ENCODE peak calls at places on chromosomes 7 and 10, in six cellular contexts. V is MCF 10A; W is mesothelial cell of epicardium; J is CD8-positive, alpha-beta T cell; B is prostate gland; A is HFF-Myc. G is an unnamed sample.

GRCh38 chr7:27434729-27435400 is 192.3 kb downstream of the EVX1 start:
- DNase-seq in V (no peak), W (no peak), J (no peak), B (no peak), A (peak; percentile 69), G (no peak)

GRCh38 chr10:113441220-113441619 is 111.6 kb upstream of the HABP2 start:
- DNase-seq in V (peak; percentile 4), W (no peak), J (no peak), B (no peak), A (no peak), G (no peak)

GRCh38 chr10:116316533-116316932 is 7.7 kb upstream of the CCDC172 start:
- DNase-seq in V (no peak), W (no peak), J (no peak), B (no peak), A (no peak), G (no peak)

GRCh38 chr10:13335881-13336280 is 12.2 kb downstream of the SEPHS1 start:
- DNase-seq in V (no peak), W (no peak), J (no peak), B (no peak), A (no peak), G (no peak)

GRCh38 chr7:25541064-25541463 is 312.8 kb upstream of the NPVF start:
- DNase-seq in V (no peak), W (no peak), J (no peak), B (no peak), A (no peak), G (no peak)

GRCh38 chr10:14349081-14349480 is 18.4 kb upstream of the FRMD4A start:
- DNase-seq in V (no peak), W (no peak), J (no peak), B (no peak), A (no peak), G (no peak)

GRCh38 chr10:132300582-132300981 is 7.2 kb downstream of the STK32C start:
- DNase-seq in V (no peak), W (no peak), J (no peak), B (no peak), A (no peak), G (no peak)

GRCh38 chr10:132444877-132445351 is 47.9 kb downstream of the PWWP2B start:
- DNase-seq in V (peak; percentile 78), W (no peak), J (no peak), B (no peak), A (no peak), G (no peak)

GRCh38 chr7:151806204-151806603 is 70.7 kb downstream of the PRKAG2 start:
- DNase-seq in V (no peak), W (no peak), J (no peak), B (peak; percentile 53), A (no peak), G (no peak)

GRCh38 chr10:110206988-110207804 is at the start of gene MXI1:
- DNase-seq in V (peak; percentile 86), W (peak; percentile 43), J (no peak), B (peak; percentile 82), A (peak; percentile 61), G (peak; percentile 79)

GRCh38 chr7:55588379-55588699 is 16.0 kb upstream of the VOPP1 start:
- DNase-seq in V (no peak), W (no peak), J (no peak), B (no peak), A (no peak), G (no peak)

GRCh38 chr7:148434181-148434769 is 156.3 kb upstream of the C7orf33 start:
- DNase-seq in V (no peak), W (no peak), J (no peak), B (no peak), A (no peak), G (no peak)

DNA sequence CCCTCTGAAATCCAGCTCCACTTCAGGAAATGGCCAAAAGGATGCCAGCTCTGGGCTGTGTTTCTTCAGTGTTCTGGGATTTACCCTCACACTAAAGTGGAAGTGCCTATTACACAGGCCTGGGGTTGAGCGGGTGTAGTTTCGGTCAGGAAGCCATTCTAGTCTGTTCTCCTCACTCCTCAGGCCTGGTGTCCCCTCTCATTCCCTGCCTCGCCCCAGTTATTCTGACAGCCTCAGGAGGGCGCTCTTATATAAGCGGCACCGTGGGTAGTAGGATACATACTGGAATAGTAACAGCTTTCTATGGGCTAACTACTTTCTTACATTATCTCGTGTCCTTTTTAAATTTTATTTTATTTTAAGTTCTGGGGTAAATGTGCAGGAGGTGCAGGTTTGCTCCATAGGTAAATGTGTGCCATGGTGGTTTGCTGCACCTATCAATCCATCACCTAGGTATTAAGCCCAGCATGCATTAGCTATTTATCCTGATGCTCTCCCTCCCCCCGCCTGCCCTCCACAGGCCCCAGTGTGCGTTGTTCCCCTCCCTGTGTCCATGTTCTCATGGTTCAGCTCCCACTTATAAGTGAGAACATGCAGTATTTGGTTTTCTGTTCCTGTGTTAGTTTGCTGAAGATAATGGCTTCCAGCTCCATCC is 12.2 kb upstream of the LGI1 start:
- DNase-seq in V (peak; percentile 27), W (no peak), J (no peak), B (no peak), A (no peak), G (no peak)
- TF ChIP-seq CTCF in V (peak; percentile 9), W (no peak), J (no peak), B (peak; percentile 19), A (peak; percentile 57), G (peak; percentile 60)

GRCh38 chr7:94907420-94908203 is at the start of gene PPP1R9A:
- DNase-seq in V (peak; percentile 39), W (peak; percentile 46), J (no peak), B (peak; percentile 16), A (no peak), G (peak; percentile 74)
- TF ChIP-seq CTCF in V (peak; percentile 9), W (no peak), J (no peak), B (no peak), A (no peak), G (peak; percentile 56)

GRCh38 chr10:118596426-118597124 is 1.1 kb upstream of the PRLHR start:
- DNase-seq in V (no peak), W (no peak), J (no peak), B (no peak), A (no peak), G (no peak)

GRCh38 chr10:118595598-118596425 is at the start of gene PRLHR:
- DNase-seq in V (peak; percentile 20), W (peak; percentile 49), J (no peak), B (no peak), A (no peak), G (peak; percentile 73)

GRCh38 chr10:118592675-118593330 is 2.6 kb downstream of the PRLHR start:
- DNase-seq in V (no peak), W (no peak), J (no peak), B (no peak), A (no peak), G (no peak)

GRCh38 chr10:118595064-118595420 is 406 bp downstream of the PRLHR start:
- DNase-seq in V (no peak), W (no peak), J (no peak), B (no peak), A (no peak), G (no peak)

GRCh38 chr10:118594392-118595063 is 920 bp downstream of the PRLHR start:
- DNase-seq in V (no peak), W (peak; percentile 47), J (peak; percentile 9), B (no peak), A (no peak), G (peak; percentile 80)
- TF ChIP-seq CTCF in V (peak; percentile 20), W (peak; percentile 22), J (peak; percentile 17), B (no peak), A (peak; percentile 18), G (peak; percentile 73)

DNA sequence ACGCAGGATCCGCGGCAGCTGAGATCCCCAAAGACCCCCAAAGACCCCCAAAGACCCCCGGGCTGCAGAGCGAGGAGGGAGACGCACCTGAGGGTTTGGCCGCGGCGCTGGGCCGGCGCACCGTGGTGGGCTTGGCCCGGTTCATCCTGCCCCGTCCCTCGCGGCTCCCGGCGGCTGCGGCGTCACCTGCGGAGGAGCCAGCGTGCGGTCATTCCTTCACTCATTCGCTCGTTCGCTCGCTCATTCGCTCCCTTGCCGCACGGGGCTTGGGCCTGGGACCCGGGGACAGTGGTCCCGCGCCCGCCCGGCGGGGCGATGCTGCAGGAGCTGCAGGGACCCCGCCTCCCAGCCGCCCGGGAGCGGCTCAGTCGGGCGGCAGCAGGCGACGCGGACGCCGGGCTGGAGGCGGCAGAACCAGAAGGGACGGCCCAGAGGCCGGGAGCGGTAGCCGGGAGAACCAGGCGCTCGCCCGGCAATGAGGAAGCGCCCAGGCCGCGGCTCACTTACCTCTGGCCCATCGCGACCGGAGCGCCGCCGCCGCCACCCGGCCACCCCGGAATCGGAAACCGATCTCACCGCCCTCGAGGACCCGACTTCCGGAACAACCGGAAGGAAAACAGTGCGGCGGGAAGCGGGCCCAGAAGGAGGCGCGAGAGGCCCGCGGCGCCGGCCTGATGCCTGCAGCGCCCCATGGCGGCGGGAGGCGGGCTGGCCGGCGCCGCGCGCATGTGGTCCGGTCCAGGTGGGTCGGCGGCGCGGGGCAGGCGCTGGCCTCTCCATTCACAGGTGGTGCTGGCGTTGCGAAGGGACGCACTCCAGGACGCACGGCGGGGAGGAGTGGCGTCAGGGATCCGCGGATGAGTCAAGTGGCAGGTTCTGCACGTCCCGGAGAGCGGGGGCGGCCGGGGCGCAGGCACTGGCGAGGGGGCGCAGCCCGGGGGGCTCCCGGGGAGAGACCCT is at the start of gene INTS1:
- DNase-seq in V (peak; percentile 92), W (peak; percentile 80), J (peak; percentile 86), B (peak; percentile 91), A (peak; percentile 45), G (peak; percentile 92)
- TF ChIP-seq CTCF in V (peak; percentile 91), W (peak; percentile 81), J (peak; percentile 95), B (peak; percentile 96), A (peak; percentile 60), G (peak; percentile 92)

DNA sequence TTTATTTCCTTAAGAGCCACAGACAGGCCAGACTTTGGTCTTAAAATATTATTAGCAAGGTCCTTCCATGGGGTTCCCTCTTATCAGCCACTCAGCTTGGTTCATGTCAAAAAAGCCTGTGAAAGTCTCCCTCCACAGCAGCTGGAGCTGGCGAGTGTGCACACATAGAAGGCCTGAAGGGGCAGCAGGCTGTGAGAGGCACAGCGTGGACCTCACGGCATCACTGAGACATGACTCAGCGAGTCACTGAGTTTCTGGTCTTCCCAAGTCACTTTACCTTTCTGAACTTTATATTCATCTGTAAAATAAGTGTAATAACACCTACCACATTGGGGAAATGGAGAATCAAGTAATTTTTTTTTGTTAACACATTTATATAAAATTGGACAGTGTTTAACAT is 8.7 kb downstream of the TAF3 start:
- DNase-seq in V (peak; percentile 35), W (no peak), J (no peak), B (no peak), A (peak; percentile 9), G (no peak)
- TF ChIP-seq CTCF in V (no peak), W (no peak), J (no peak), B (no peak), A (no peak), G (no peak)

GRCh38 chr7:36405409-36405803 is 15.7 kb downstream of the ANLN start:
- DNase-seq in V (no peak), W (no peak), J (no peak), B (no peak), A (no peak), G (no peak)
- TF ChIP-seq CTCF in V (no peak), W (no peak), J (no peak), B (no peak), A (no peak), G (no peak)